ENCODE peak calls at places on chromosomes 5 and 9, in eight cellular contexts. S is stomach; T is colonic mucosa; B is OCI-LY7; U is testis; R is tibial nerve; P is CD8-positive, alpha-beta memory T cell; K is hepatocyte. Q is an unnamed sample. For H3K4me1, the result is how much of the 10 kb centered on the place peaks cover.

GRCh38 chr5:146283344-146283761 is 55.3 kb upstream of the POU4F3 start:
- DNase-seq in S (no peak), T (no peak), B (no peak), U (no peak), R (no peak), P (no peak), K (peak), Q (peak)

GRCh38 chr9:91773166-91773565 is 176.9 kb downstream of the ROR2 start:
- DNase-seq in S (no peak), T (no peak), B (no peak), U (no peak), R (no peak), P (no peak), K (no peak), Q (no peak)

GRCh38 chr5:33936004-33936380 is 194 bp upstream of the RXFP3 start:
- DNase-seq in S (peak), T (peak), B (no peak), U (peak), R (peak), P (peak), K (peak), Q (peak)

GRCh38 chr9:110623462-110624025 is 44.0 kb upstream of the SVEP1 start:
- DNase-seq in S (peak), T (peak), B (peak), U (peak), R (peak), P (no peak), K (peak), Q (no peak)

GRCh38 chr5:69415584-69415958 is 655 bp downstream of the MARVELD2 start:
- DNase-seq in S (peak), T (peak), B (no peak), U (no peak), R (no peak), P (no peak), K (peak), Q (no peak)

GRCh38 chr9:134252084-134252830 is 74.0 kb upstream of the RXRA start:
- DNase-seq in S (no peak), T (no peak), B (no peak), U (no peak), R (no peak), P (no peak), K (no peak), Q (no peak)

GRCh38 chr5:90644132-90644531 is 85.5 kb downstream of the ADGRV1 start:
- DNase-seq in S (no peak), T (no peak), B (no peak), U (no peak), R (no peak), P (no peak), K (no peak), Q (no peak)

GRCh38 chr5:32138839-32139493 is 35.2 kb downstream of the GOLPH3 start:
- DNase-seq in S (no peak), T (no peak), B (no peak), U (no peak), R (no peak), P (peak), K (no peak), Q (no peak)

GRCh38 chr5:144798595-144798994 is 627.9 kb downstream of the KCTD16 start:
- DNase-seq in S (no peak), T (no peak), B (no peak), U (no peak), R (no peak), P (no peak), K (no peak), Q (no peak)

GRCh38 chr5:29697786-29698414 is 1495.6 kb upstream of the CDH6 start:
- DNase-seq in S (no peak), T (no peak), B (no peak), U (no peak), R (no peak), P (no peak), K (peak), Q (no peak)

GRCh38 chr5:1522601-1523479 is 920 bp downstream of the LPCAT1 start:
- DNase-seq in S (peak), T (peak), B (peak), U (peak), R (no peak), P (no peak), K (peak), Q (peak)

GRCh38 chr9:76394896-76395244 is 644 bp upstream of the RFK start:
- DNase-seq in S (peak), T (peak), B (peak), U (peak), R (peak), P (peak), K (peak), Q (no peak)

GRCh38 chr5:22044229-22044628 is 808.9 kb downstream of the CDH12 start:
- DNase-seq in S (no peak), T (no peak), B (no peak), U (no peak), R (no peak), P (no peak), K (no peak), Q (no peak)

GRCh38 chr9:2109066-2109650 is 94.0 kb downstream of the SMARCA2 start:
- DNase-seq in S (no peak), T (no peak), B (no peak), U (no peak), R (no peak), P (no peak), K (no peak), Q (no peak)

GRCh38 chr5:2094616-2094995 is 211.9 kb upstream of the IRX4 start:
- DNase-seq in S (no peak), T (no peak), B (no peak), U (no peak), R (no peak), P (no peak), K (no peak), Q (no peak)

GRCh38 chr9:129237804-129238203 is 59.7 kb upstream of the IER5L start:
- DNase-seq in S (no peak), T (no peak), B (no peak), U (no peak), R (no peak), P (no peak), K (no peak), Q (no peak)

GRCh38 chr5:10251409-10251808 is 1.3 kb downstream of the CCT5 start:
- DNase-seq in S (no peak), T (no peak), B (no peak), U (no peak), R (no peak), P (no peak), K (no peak), Q (no peak)

GRCh38 chr9:138040446-138041430 is 163.2 kb downstream of the CACNA1B start:
- DNase-seq in S (peak), T (no peak), B (no peak), U (peak), R (no peak), P (no peak), K (no peak), Q (no peak)

GRCh38 chr5:113063927-113064326 is 87.3 kb downstream of the DCP2 start:
- DNase-seq in S (no peak), T (no peak), B (no peak), U (no peak), R (no peak), P (no peak), K (no peak), Q (no peak)

GRCh38 chr9:114374936-114375335 is 12.8 kb downstream of the AKNA start:
- DNase-seq in S (no peak), T (no peak), B (no peak), U (no peak), R (no peak), P (no peak), K (no peak), Q (no peak)

GRCh38 chr9:35618325-35618727 is at the start of gene CD72:
- DNase-seq in S (no peak), T (no peak), B (peak), U (no peak), R (no peak), P (no peak), K (no peak), Q (no peak)

GRCh38 chr5:118888556-118888955 is 99.8 kb downstream of the DTWD2 start:
- DNase-seq in S (no peak), T (no peak), B (no peak), U (no peak), R (no peak), P (no peak), K (no peak), Q (no peak)

GRCh38 chr5:52811067-52811749 is 23.5 kb downstream of the ITGA1 start:
- DNase-seq in S (no peak), T (no peak), B (no peak), U (no peak), R (no peak), P (no peak), K (peak), Q (no peak)

GRCh38 chr9:126986506-126986951 is 71.9 kb downstream of the RALGPS1 start:
- DNase-seq in S (no peak), T (peak), B (no peak), U (no peak), R (no peak), P (no peak), K (peak), Q (no peak)

GRCh38 chr5:163261647-163262269 is 175.6 kb upstream of the CCNG1 start:
- DNase-seq in S (no peak), T (no peak), B (no peak), U (no peak), R (no peak), P (no peak), K (no peak), Q (no peak)

GRCh38 chr9:108521063-108521462 is 334.7 kb downstream of the ACTL7B start:
- DNase-seq in S (no peak), T (no peak), B (no peak), U (no peak), R (no peak), P (no peak), K (no peak), Q (no peak)

GRCh38 chr9:2933165-2934095 is 89.5 kb upstream of the PUM3 start:
- DNase-seq in S (no peak), T (no peak), B (no peak), U (no peak), R (no peak), P (no peak), K (no peak), Q (no peak)

GRCh38 chr5:173689171-173689676 is 72.8 kb upstream of the BOD1 start:
- DNase-seq in S (peak), T (peak), B (no peak), U (no peak), R (no peak), P (no peak), K (peak), Q (no peak)

GRCh38 chr5:123444016-123444415 is 20.8 kb upstream of the CEP120 start:
- DNase-seq in S (no peak), T (no peak), B (no peak), U (no peak), R (no peak), P (no peak), K (no peak), Q (no peak)

GRCh38 chr5:83388608-83389007 is 82.9 kb upstream of the VCAN start:
- DNase-seq in S (no peak), T (no peak), B (no peak), U (no peak), R (no peak), P (no peak), K (peak), Q (peak)

GRCh38 chr5:126002222-126002897 is 420.8 kb upstream of the GRAMD2B start:
- DNase-seq in S (peak), T (peak), B (no peak), U (peak), R (peak), P (no peak), K (no peak), Q (peak)

GRCh38 chr5:115369430-115370144 is 73.1 kb upstream of the CCDC112 start:
- DNase-seq in S (no peak), T (no peak), B (no peak), U (no peak), R (no peak), P (no peak), K (no peak), Q (no peak)

GRCh38 chr5:178530526-178530925 is 59.7 kb downstream of the COL23A1 start:
- DNase-seq in S (no peak), T (no peak), B (no peak), U (no peak), R (no peak), P (no peak), K (no peak), Q (no peak)

GRCh38 chr5:175718401-175719108 is 60.7 kb downstream of the HRH2 start:
- DNase-seq in S (peak), T (peak), B (peak), U (peak), R (peak), P (peak), K (peak), Q (no peak)
- H3K4me1 ChIP-seq in S (under half), T (under half), B (under half), U (under half), R (under half), P (under half), K (under half), Q (under half)

GRCh38 chr9:14296462-14296861 is 17.5 kb downstream of the NFIB start:
- DNase-seq in S (peak), T (no peak), B (no peak), U (no peak), R (no peak), P (no peak), K (no peak), Q (no peak)

GRCh38 chr9:14294659-14295058 is 19.3 kb downstream of the NFIB start:
- DNase-seq in S (no peak), T (no peak), B (no peak), U (no peak), R (no peak), P (no peak), K (no peak), Q (no peak)

GRCh38 chr9:14292181-14292773 is 21.7 kb downstream of the NFIB start:
- DNase-seq in S (no peak), T (no peak), B (no peak), U (no peak), R (no peak), P (no peak), K (no peak), Q (no peak)

GRCh38 chr9:14298607-14299022 is 15.3 kb downstream of the NFIB start:
- DNase-seq in S (no peak), T (no peak), B (no peak), U (no peak), R (no peak), P (no peak), K (no peak), Q (no peak)

GRCh38 chr9:14293801-14294200 is 20.1 kb downstream of the NFIB start:
- DNase-seq in S (no peak), T (no peak), B (no peak), U (no peak), R (no peak), P (no peak), K (no peak), Q (no peak)
- H3K4me1 ChIP-seq in S (under half), T (under half), B (under half), U (under half), R (under half), P (under half), K (under half), Q (under half)

DNA sequence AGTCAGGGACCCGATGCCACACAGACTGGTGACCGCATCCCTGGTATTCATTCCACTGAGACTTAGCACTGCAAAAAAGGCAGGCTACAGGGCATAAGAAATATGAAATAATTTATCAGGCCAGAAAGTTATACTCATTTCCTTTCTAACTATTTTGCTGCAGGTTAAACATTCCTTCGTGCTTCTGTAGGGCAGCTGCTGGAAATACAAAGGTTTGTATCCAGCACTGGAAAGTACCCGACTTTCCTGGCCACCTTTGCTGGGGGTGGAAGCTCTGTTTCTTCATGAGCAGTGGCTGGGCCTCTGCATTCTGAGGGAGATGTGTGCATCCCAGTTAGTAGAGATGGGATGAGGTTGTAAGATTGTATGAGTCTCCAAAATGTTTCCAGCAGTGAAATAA is 478.6 kb upstream of the WWC1 start:
- DNase-seq in S (no peak), T (no peak), B (no peak), U (no peak), R (no peak), P (no peak), K (no peak), Q (no peak)
- H3K4me1 ChIP-seq in S (under half), T (under half), B (under half), U (under half), R (under half), P (under half), K (under half), Q (under half)

DNA sequence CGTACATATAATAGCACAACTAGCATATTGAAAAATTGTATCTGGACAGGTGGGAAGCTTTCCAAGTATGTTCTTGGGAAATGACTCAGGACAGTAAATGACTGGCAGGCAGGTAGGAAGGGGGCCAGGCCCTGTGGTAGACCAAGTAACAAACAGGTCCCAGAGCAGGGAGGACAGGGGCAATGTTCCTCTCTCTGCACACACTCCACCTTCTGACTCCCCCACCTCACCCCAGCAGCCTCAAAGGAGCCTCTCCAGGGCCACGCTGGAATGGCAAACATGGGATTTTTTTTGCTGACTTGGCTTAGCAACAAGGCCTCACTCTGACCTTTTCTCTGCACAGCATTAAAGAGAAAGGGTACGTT is 31.1 kb upstream of the IQGAP2 start:
- DNase-seq in S (no peak), T (no peak), B (no peak), U (no peak), R (no peak), P (no peak), K (peak), Q (no peak)
- H3K4me1 ChIP-seq in S (under half), T (under half), B (under half), U (under half), R (under half), P (under half), K (under half), Q (under half)

GRCh38 chr5:107474724-107475489 is 195.8 kb downstream of the EFNA5 start:
- DNase-seq in S (no peak), T (no peak), B (no peak), U (no peak), R (no peak), P (peak), K (no peak), Q (no peak)
- H3K4me1 ChIP-seq in S (under half), T (under half), B (under half), U (under half), R (under half), P (under half), K (under half), Q (under half)

DNA sequence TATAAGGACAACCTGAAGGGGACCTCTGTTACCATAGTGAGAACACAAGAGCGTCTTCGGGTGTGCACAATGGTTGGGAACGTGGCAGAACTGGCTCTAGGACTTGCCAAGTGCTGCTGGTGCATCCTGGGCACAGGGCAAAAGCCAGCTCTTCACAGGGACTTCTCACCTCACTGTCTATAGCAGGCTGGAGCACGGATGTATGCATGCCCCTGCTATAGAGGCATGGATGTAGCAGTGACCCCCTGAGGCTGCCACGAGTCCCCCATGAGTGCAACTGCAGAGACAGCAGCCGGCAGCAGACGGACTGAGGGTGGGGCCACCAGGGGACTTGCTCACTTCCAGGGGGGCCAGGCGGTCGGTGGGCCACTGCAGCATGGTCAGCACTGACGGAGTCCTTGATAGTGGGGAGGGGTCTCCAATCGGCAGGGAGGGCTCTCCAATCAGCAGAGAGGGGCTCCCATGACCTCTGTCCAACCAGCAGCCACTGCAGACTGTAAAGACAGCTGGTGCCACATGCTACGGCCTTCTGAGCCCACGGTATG is 64.9 kb downstream of the SEMA4D start:
- DNase-seq in S (no peak), T (no peak), B (no peak), U (no peak), R (no peak), P (no peak), K (no peak), Q (no peak)
- H3K4me1 ChIP-seq in S (half or more), T (under half), B (half or more), U (under half), R (under half), P (half or more), K (under half), Q (under half)